ENCODE peak calls at places on chromosome 15, in seven cellular contexts. V is left lung, K is cardiac muscle cell, B is thyroid gland, U is GM12865, W is BJ, G is foreskin fibroblast. M is an unnamed sample.

GRCh38 chr15:44009056-44009455 is 182.3 kb downstream of the WDR76 start:
- DNase-seq in V (no peak), K (peak), B (no peak), U (no peak), W (no peak), G (peak), M (no peak)

GRCh38 chr15:96125681-96126080 is 204.8 kb upstream of the NR2F2 start:
- DNase-seq in V (no peak), K (no peak), B (no peak), U (no peak), W (no peak), G (peak), M (no peak)

GRCh38 chr15:68503213-68503612 is 71.2 kb upstream of the ITGA11 start:
- DNase-seq in V (no peak), K (no peak), B (no peak), U (no peak), W (no peak), G (no peak), M (no peak)

GRCh38 chr15:68997930-68998777 is 16.3 kb upstream of the NOX5 start:
- DNase-seq in V (no peak), K (no peak), B (no peak), U (no peak), W (no peak), G (no peak), M (no peak)

GRCh38 chr15:93066834-93067648 is 22.0 kb downstream of the RGMA start:
- DNase-seq in V (no peak), K (peak), B (no peak), U (no peak), W (no peak), G (no peak), M (no peak)

GRCh38 chr15:76012021-76012551 is at the start of gene NRG4:
- DNase-seq in V (no peak), K (peak), B (no peak), U (no peak), W (no peak), G (peak), M (no peak)

GRCh38 chr15:33644319-33644718 is 324.0 kb upstream of the CHRM5 start:
- DNase-seq in V (no peak), K (no peak), B (no peak), U (no peak), W (no peak), G (no peak), M (no peak)

GRCh38 chr15:98952381-98952803 is 55.2 kb downstream of the PGPEP1L start:
- DNase-seq in V (no peak), K (no peak), B (no peak), U (peak), W (no peak), G (no peak), M (no peak)

GRCh38 chr15:52031542-52031941 is 12.5 kb downstream of the MAPK6 start:
- DNase-seq in V (no peak), K (no peak), B (no peak), U (no peak), W (no peak), G (no peak), M (no peak)

GRCh38 chr15:87944051-87944450 is 312.5 kb downstream of the NTRK3 start:
- DNase-seq in V (no peak), K (no peak), B (no peak), U (no peak), W (no peak), G (no peak), M (no peak)

GRCh38 chr15:74144153-74144775 is 13.9 kb downstream of the ISLR2 start:
- DNase-seq in V (no peak), K (no peak), B (no peak), U (peak), W (no peak), G (no peak), M (no peak)

GRCh38 chr15:58616171-58616570 is 133.3 kb downstream of the ADAM10 start:
- DNase-seq in V (no peak), K (no peak), B (no peak), U (no peak), W (no peak), G (no peak), M (no peak)

DNA sequence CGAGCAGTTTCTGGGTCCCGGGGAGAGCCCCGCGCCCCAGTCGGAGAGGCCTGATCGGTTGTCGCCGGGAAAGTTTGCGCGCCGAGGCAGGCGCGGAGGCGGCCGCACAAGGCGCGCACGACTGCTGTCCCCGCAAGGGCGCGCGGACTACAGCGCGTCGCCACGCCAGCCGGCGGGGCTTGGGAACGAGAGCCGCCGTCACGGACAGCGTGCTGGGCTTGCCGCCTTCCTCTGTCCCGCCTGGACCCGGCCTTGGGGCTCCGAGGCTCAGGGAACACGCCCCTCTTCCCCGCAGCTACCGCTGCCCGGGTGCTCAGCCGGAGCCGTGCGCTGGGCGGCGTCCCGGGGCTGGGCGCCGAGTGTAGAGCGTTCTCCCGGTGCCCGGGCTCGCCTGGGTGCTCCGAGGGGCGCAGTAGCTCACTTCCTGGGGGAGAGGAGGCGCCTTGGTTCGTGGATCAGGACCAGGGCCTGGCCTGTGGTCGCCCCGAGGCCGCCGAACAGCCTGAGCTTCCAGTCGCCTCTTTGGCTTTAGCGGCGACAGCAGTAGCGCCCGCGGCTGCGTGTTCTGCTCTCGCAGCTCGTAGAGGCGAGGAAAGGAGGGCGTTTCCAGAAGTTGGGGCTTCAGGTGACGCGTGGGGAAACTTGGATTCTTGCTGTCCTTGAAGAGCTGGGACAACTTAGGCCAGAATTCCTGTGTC is 226.6 kb upstream of the C2CD4B start:
- DNase-seq in V (peak), K (peak), B (peak), U (peak), W (no peak), G (peak), M (no peak)
- TF ChIP-seq CTCF in V (no peak), K (peak), B (no peak), U (no peak), W (peak), G (peak), M (peak)

DNA sequence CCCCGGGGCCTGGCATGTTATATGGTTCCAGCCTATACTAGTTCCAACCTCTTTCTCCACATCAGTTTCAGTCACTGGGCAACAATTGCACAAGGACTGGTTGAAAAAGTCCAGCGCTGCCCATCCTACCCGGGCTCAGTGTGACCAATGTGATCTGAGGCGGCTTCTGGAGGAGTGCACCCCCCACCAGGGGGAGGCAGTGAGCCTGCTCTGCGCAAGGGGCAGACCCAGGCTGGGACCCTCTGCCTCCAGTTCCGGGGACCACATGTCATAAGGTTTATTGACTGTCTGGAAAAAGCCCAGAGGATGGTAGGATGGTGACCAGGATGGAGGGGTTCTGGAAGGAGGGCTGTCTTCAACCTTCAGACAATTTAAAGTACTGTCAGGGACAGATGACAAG is 25.6 kb upstream of the NR2E3 start:
- DNase-seq in V (no peak), K (no peak), B (no peak), U (no peak), W (no peak), G (no peak), M (no peak)
- TF ChIP-seq CTCF in V (no peak), K (peak), B (no peak), U (peak), W (peak), G (peak), M (peak)

DNA sequence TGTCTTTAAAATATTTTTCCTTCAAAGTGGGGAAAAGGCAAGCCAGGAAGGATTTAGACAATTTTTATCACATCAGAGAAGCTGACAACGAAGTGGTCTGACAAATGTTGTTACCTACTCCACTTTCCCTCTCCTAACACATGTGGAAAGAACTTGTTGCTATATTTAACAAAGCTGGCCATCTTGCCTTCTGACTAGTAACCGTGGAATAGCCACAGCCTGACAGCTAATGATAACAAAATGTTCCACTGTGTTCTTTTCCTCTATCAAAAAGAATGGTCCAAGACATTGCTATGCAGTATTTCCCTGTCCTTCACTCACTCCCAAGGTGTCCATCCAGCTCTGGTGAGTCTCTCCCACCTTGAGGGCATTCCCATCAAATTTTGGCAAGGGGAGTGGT is 481.4 kb upstream of the THBS1 start:
- DNase-seq in V (no peak), K (no peak), B (no peak), U (no peak), W (no peak), G (no peak), M (no peak)
- TF ChIP-seq CTCF in V (no peak), K (no peak), B (no peak), U (no peak), W (no peak), G (no peak), M (no peak)

GRCh38 chr15:82176528-82176927 is 86.0 kb downstream of the EFL1 start:
- DNase-seq in V (no peak), K (no peak), B (no peak), U (no peak), W (no peak), G (no peak), M (no peak)
- TF ChIP-seq CTCF in V (no peak), K (no peak), B (no peak), U (no peak), W (no peak), G (no peak), M (no peak)